ENCODE peak calls at places on chromosomes 5 and 9, in seven cellular contexts. Y is cardiac muscle cell, R is neural progenitor cell, P is small intestine, A is endothelial cell of umbilical vein, T is astrocyte, X is A549. C is an unnamed sample.

GRCh38 chr9:93642961-93643360 is 66.6 kb downstream of the PHF2 start:
- DNase-seq in Y (peak; percentile 59), R (no peak), P (no peak), A (no peak), T (peak; percentile 74), X (no peak), C (no peak)

GRCh38 chr5:129359450-129359849 is 100.6 kb upstream of the ADAMTS19 start:
- DNase-seq in Y (no peak), R (no peak), P (no peak), A (no peak), T (no peak), X (no peak), C (no peak)

GRCh38 chr9:15578719-15579118 is 25.9 kb downstream of the CCDC171 start:
- DNase-seq in Y (peak; percentile 82), R (no peak), P (no peak), A (peak; percentile 36), T (no peak), X (no peak), C (no peak)

GRCh38 chr5:52830700-52831099 is 43.0 kb downstream of the ITGA1 start:
- DNase-seq in Y (no peak), R (no peak), P (no peak), A (no peak), T (no peak), X (no peak), C (no peak)

GRCh38 chr5:39599721-39600431 is 175.1 kb upstream of the DAB2 start:
- DNase-seq in Y (peak; percentile 78), R (peak; percentile 15), P (peak; percentile 90), A (peak; percentile 43), T (peak; percentile 20), X (peak; percentile 67), C (no peak)

GRCh38 chr9:121887553-121888437 is 205.3 kb downstream of the TTLL11 start:
- DNase-seq in Y (no peak), R (no peak), P (peak; percentile 65), A (no peak), T (no peak), X (no peak), C (no peak)

GRCh38 chr5:56552612-56553268 is 262.6 kb upstream of the MAP3K1 start:
- DNase-seq in Y (no peak), R (no peak), P (no peak), A (no peak), T (peak; percentile 47), X (no peak), C (no peak)

GRCh38 chr5:67808340-67808739 is 407.2 kb upstream of the PIK3R1 start:
- DNase-seq in Y (no peak), R (no peak), P (no peak), A (no peak), T (no peak), X (no peak), C (no peak)

GRCh38 chr5:102583663-102584062 is 84.9 kb upstream of the SLCO6A1 start:
- DNase-seq in Y (peak; percentile 25), R (no peak), P (peak; percentile 3), A (peak; percentile 43), T (peak; percentile 15), X (peak; percentile 1), C (no peak)

GRCh38 chr9:131310833-131311554 is 21.5 kb downstream of the PLPP7 start:
- DNase-seq in Y (no peak), R (peak; percentile 18), P (peak; percentile 20), A (no peak), T (no peak), X (peak; percentile 25), C (no peak)

GRCh38 chr5:179258001-179258921 is 87.0 kb downstream of the ADAMTS2 start:
- DNase-seq in Y (no peak), R (no peak), P (no peak), A (no peak), T (no peak), X (no peak), C (no peak)

GRCh38 chr9:69937358-69937757 is 106.3 kb upstream of the MAMDC2 start:
- DNase-seq in Y (no peak), R (no peak), P (no peak), A (no peak), T (no peak), X (peak; percentile 33), C (no peak)

GRCh38 chr9:6855860-6856259 is 98.1 kb downstream of the KDM4C start:
- DNase-seq in Y (no peak), R (no peak), P (no peak), A (no peak), T (no peak), X (peak; percentile 42), C (no peak)

GRCh38 chr9:19470567-19470966 is 61.8 kb downstream of the ACER2 start:
- DNase-seq in Y (no peak), R (no peak), P (no peak), A (no peak), T (peak; percentile 6), X (no peak), C (no peak)

GRCh38 chr9:118938581-118938980 is 430.7 kb downstream of the BRINP1 start:
- DNase-seq in Y (no peak), R (no peak), P (no peak), A (no peak), T (no peak), X (no peak), C (no peak)

GRCh38 chr9:27367922-27368316 is 71.0 kb upstream of the EQTN start:
- DNase-seq in Y (no peak), R (no peak), P (no peak), A (no peak), T (no peak), X (no peak), C (no peak)

GRCh38 chr5:118956727-118957126 is 31.6 kb downstream of the DTWD2 start:
- DNase-seq in Y (peak; percentile 23), R (no peak), P (no peak), A (peak; percentile 9), T (no peak), X (peak; percentile 21), C (no peak)

GRCh38 chr5:15384176-15384575 is 115.8 kb upstream of the FBXL7 start:
- DNase-seq in Y (no peak), R (no peak), P (no peak), A (no peak), T (no peak), X (no peak), C (no peak)

GRCh38 chr5:6085461-6085860 is 292.9 kb downstream of the MED10 start:
- DNase-seq in Y (no peak), R (no peak), P (no peak), A (no peak), T (no peak), X (no peak), C (no peak)

GRCh38 chr5:119365847-119366536 is 10.2 kb downstream of the TNFAIP8 start:
- DNase-seq in Y (peak; percentile 31), R (no peak), P (no peak), A (no peak), T (no peak), X (no peak), C (no peak)

DNA sequence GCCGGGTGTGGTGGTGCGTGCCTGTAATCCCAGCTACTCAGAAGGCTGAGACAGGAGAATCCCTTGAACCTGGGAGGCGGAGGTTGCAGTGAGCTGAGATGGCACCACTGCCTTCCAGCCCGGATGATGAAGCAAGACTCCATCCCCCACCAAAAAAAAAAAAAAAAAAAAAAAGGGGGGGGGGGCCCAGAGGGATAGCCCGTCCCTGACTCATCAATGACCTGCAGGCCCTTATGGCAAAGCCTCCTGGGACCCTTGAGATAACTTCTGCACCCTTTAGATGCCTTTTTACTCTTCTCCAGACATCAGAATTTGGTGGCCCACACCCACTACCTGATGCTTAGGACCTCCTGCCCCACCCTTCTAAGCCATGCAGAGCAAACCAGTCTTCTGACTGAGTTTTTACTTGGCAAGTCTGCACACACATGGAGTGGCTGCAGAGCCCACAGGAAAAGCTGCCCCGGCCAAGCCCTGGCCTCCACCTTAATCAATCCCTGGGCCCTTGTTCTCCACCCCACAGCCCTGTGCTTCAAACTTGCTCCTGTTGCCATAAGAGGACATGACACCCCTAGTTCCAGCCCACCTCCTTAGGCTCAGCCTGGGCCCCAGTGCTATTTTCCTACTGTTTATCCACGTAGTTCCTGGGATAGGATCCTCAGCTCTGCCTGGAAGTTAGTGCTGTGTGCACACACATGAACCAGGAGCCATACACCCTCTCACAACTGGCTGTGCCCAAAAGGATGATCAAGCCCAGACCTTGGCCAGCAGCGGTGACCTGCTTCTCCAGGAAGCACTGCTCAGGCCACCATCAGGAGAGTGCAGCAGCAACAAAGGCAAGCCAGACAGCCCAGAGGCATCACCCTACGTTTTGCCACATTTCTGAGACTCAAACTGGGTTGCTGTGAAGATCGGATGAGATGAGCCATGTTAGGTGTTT is 5.1 kb downstream of the MGAT1 start:
- DNase-seq in Y (no peak), R (no peak), P (no peak), A (no peak), T (no peak), X (no peak), C (no peak)
- H3K4me1 ChIP-seq in Y (peaks cover 13% of the 10 kb centered on the region), R (peaks cover 7% of the 10 kb centered on the region), P (peaks cover 22% of the 10 kb centered on the region), A (peaks cover 26% of the 10 kb centered on the region), T (peaks cover 39% of the 10 kb centered on the region), X (peaks cover 37% of the 10 kb centered on the region), C (peaks cover 2% of the 10 kb centered on the region)

GRCh38 chr9:76895186-76895585 is 10.7 kb downstream of the PRUNE2 start:
- DNase-seq in Y (no peak), R (no peak), P (no peak), A (no peak), T (no peak), X (no peak), C (no peak)
- H3K4me1 ChIP-seq in Y (no peaks in the 10 kb centered on the region), R (no peaks in the 10 kb centered on the region), P (no peaks in the 10 kb centered on the region), A (no peaks in the 10 kb centered on the region), T (no peaks in the 10 kb centered on the region), X (no peaks in the 10 kb centered on the region), C (no peaks in the 10 kb centered on the region)

GRCh38 chr5:10610058-10610457 is 46.2 kb downstream of the ANKRD33B start:
- DNase-seq in Y (no peak), R (no peak), P (no peak), A (no peak), T (no peak), X (no peak), C (no peak)
- H3K4me1 ChIP-seq in Y (peaks cover 25% of the 10 kb centered on the region), R (peaks cover 13% of the 10 kb centered on the region), P (peaks cover 6% of the 10 kb centered on the region), A (no peaks in the 10 kb centered on the region), T (peaks cover 12% of the 10 kb centered on the region), X (peaks cover 17% of the 10 kb centered on the region), C (peaks cover 6% of the 10 kb centered on the region)

GRCh38 chr5:172769598-172770373 is 1.2 kb downstream of the DUSP1 start:
- DNase-seq in Y (peak; percentile 66), R (peak; percentile 30), P (peak; percentile 36), A (peak; percentile 39), T (no peak), X (peak; percentile 62), C (no peak)

GRCh38 chr5:172770675-172771438 is at the start of gene DUSP1:
- DNase-seq in Y (peak; percentile 100), R (peak; percentile 98), P (peak; percentile 97), A (peak; percentile 98), T (peak; percentile 89), X (peak; percentile 99), C (no peak)

GRCh38 chr5:172771439-172772111 is 580 bp upstream of the DUSP1 start:
- DNase-seq in Y (no peak), R (no peak), P (peak; percentile 37), A (no peak), T (no peak), X (no peak), C (no peak)

GRCh38 chr5:172769324-172769597 is 1.7 kb downstream of the DUSP1 start:
- DNase-seq in Y (no peak), R (no peak), P (no peak), A (no peak), T (no peak), X (no peak), C (no peak)

GRCh38 chr5:172770374-172770674 is 671 bp downstream of the DUSP1 start:
- DNase-seq in Y (no peak), R (no peak), P (no peak), A (no peak), T (no peak), X (no peak), C (no peak)
- H3K4me1 ChIP-seq in Y (peaks cover 19% of the 10 kb centered on the region), R (peaks cover 4% of the 10 kb centered on the region), P (peaks cover 8% of the 10 kb centered on the region), A (peaks cover 52% of the 10 kb centered on the region), T (peaks cover 55% of the 10 kb centered on the region), X (peaks cover 40% of the 10 kb centered on the region), C (peaks cover 2% of the 10 kb centered on the region)

C was measured in iPS DF 6.9.